ENCODE peak calls at places on chromosomes 5 and 9, in four cellular contexts. N, Y, Z and K are unnamed samples.

GRCh38 chr5:56631719-56632118 is 183.6 kb upstream of the MAP3K1 start:
- DNase-seq in N (no peak), Y (peak), Z (no peak), K (no peak)

GRCh38 chr5:55096860-55097259 is 5.6 kb upstream of the GZMA start:
- DNase-seq in N (no peak), Y (no peak), Z (no peak), K (no peak)

GRCh38 chr9:27108981-27109541 is at the start of gene TEK:
- DNase-seq in N (no peak), Y (no peak), Z (no peak), K (no peak)

GRCh38 chr5:56840597-56840996 is 25.2 kb downstream of the MAP3K1 start:
- DNase-seq in N (no peak), Y (no peak), Z (peak), K (no peak)

GRCh38 chr5:7856855-7857254 is 5.9 kb upstream of the CFAP90 start:
- DNase-seq in N (peak), Y (peak), Z (no peak), K (peak)

GRCh38 chr5:141862936-141863543 is 15.2 kb downstream of the PCDH1 start:
- DNase-seq in N (no peak), Y (no peak), Z (no peak), K (no peak)

GRCh38 chr9:93193978-93194377 is 10.0 kb downstream of the WNK2 start:
- DNase-seq in N (no peak), Y (no peak), Z (no peak), K (no peak)

GRCh38 chr9:5621327-5621726 is 7.6 kb upstream of the RIC1 start:
- DNase-seq in N (no peak), Y (no peak), Z (no peak), K (no peak)

GRCh38 chr5:140800816-140801493 is at the start of gene PCDHA3:
- DNase-seq in N (no peak), Y (peak), Z (no peak), K (no peak)

GRCh38 chr5:32309766-32310165 is 3.0 kb downstream of the MTMR12 start:
- DNase-seq in N (no peak), Y (no peak), Z (no peak), K (no peak)

GRCh38 chr5:1515921-1516571 is 7.7 kb downstream of the LPCAT1 start:
- DNase-seq in N (peak), Y (peak), Z (no peak), K (no peak)

GRCh38 chr5:151082976-151083651 is 2.3 kb upstream of the TNIP1 start:
- DNase-seq in N (no peak), Y (no peak), Z (no peak), K (no peak)

GRCh38 chr9:104247899-104248460 is 153.9 kb downstream of the SMC2 start:
- DNase-seq in N (no peak), Y (no peak), Z (no peak), K (no peak)

GRCh38 chr5:93151121-93151520 is 429.9 kb downstream of the NR2F1-AS1 start:
- DNase-seq in N (no peak), Y (no peak), Z (no peak), K (no peak)

GRCh38 chr9:35426627-35427026 is 63.3 kb upstream of the RUSC2 start:
- DNase-seq in N (no peak), Y (no peak), Z (no peak), K (no peak)

GRCh38 chr5:157177935-157178334 is 2.7 kb upstream of the ITK start:
- DNase-seq in N (no peak), Y (no peak), Z (no peak), K (no peak)

GRCh38 chr5:1799110-1799601 is 481 bp downstream of the MRPL36 start:
- DNase-seq in N (no peak), Y (peak), Z (no peak), K (peak)

DNA sequence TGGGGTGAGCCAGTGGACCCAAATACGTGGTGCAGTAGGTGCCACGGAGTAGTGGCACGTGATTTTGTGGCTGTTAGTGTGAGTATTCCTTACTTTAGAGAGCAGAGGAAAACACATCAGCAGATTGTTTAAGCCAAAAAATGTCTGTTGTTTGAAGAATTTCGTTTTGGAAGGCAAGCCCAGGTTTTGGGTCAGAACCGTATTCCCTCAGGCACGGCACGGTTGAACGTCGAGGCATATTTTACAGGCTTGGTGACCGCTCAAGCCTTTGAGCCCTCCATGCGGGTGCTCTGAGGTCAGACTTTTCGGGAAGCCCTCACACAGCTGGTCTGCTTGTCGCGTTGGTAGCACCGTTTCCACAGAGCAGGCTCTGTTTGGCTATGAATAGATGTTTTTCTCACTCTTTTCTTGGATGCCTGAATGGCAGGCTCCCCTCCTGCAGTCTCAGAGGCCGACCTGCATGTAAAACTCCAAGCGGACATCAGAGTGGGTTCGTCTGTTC is 27.2 kb downstream of the NEK6 start:
- DNase-seq in N (no peak), Y (no peak), Z (no peak), K (no peak)
- TF ChIP-seq ETV6 in N (no peak), Y (no peak), Z (no peak), K (no peak)

DNA sequence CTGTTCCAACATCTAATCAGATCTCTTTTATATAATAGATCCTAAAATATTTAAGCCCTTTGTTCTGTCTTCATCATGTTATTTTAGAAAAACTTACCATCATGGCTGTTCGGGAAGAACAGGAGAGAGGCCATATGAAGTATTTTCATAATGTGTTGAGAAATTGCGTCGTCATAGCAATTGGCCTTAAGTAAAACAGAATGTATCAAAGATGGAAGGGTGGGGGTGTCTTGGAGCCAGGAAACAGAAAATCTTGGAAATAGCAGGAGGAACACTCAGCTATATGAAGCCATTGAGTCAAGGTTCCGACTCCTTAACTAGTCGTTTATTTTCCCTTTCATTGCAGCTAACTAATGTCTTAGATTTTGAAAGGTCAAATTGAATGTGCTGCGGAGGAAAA is 1.3 kb downstream of the SPTAN1 start:
- DNase-seq in N (no peak), Y (no peak), Z (no peak), K (no peak)
- TF ChIP-seq TCF7 in N (no peak), Y (no peak), Z (no peak), K (no peak)

GRCh38 chr9:98130576-98131228 is 11.7 kb upstream of the TRIM14 start:
- DNase-seq in N (no peak), Y (no peak), Z (no peak), K (no peak)
- TF ChIP-seq CREM in N (no peak), Y (no peak), Z (no peak), K (no peak)

GRCh38 chr9:71646131-71646530 is 122.2 kb downstream of the CEMIP2 start:
- DNase-seq in N (no peak), Y (no peak), Z (no peak), K (no peak)
- TF ChIP-seq ETV6 in N (no peak), Y (no peak), Z (no peak), K (no peak)

GRCh38 chr5:178334856-178335255 is 102.3 kb upstream of the PHYKPL start:
- DNase-seq in N (no peak), Y (no peak), Z (no peak), K (no peak)
- TF ChIP-seq TCF7 in N (no peak), Y (no peak), Z (no peak), K (no peak)

DNA sequence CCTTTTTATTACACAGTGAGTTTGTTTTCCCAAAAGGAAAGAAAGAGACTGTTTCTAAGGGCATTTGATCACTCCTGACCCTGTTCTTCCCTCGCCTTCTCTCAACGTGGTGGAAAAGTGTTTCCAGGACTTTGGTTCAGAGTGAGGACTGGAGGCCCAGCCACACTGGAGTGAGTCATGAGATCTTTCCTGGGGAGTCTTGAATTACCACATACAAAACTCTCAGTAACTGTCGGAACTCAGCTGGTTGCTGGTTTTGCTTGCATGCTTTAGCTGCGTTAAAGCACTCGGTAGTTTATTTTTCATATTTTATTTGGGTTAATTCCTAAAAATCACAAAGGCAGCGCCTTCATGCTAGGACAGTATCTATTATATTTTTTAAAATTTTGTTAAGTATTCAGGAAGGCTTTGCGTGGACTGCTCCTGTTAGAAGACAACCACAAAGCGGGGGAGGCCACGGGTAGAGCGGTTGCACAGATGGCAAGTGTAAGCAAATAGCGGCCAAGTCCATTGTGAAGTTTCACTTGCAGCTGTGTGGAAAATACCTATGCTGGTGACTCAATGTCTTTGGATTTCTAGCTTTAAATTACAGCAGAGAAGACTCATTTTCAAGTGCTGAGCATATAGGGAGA is 77.7 kb downstream of the ARSB start:
- DNase-seq in N (no peak), Y (no peak), Z (peak), K (peak)
- TF ChIP-seq CREM in N (no peak), Y (no peak), Z (no peak), K (no peak)